ENCODE peak calls at places on chromosomes 16 and 17, in eight cellular contexts. V is hepatocyte, J is Peyer's patch, M is glutamatergic neuron, E is psoas muscle, A is endothelial cell, H is RWPE1, Q is heart right ventricle. Y is an unnamed sample.

GRCh38 chr16:67164599-67165061 is at the start of gene HSF4:
- DNase-seq in M (peak), H (peak), J (peak), A (no peak), E (peak), Q (no peak), V (peak), Y (no peak)

GRCh38 chr16:3957344-3957980 is 76.9 kb upstream of the CREBBP start:
- DNase-seq in A (no peak), V (no peak), H (no peak), E (peak), M (no peak), Q (no peak), J (no peak), Y (no peak)

GRCh38 chr16:88978608-88979346 is 1.8 kb upstream of the CBFA2T3 start:
- DNase-seq in J (peak), V (no peak), A (no peak), E (no peak), H (no peak), Q (no peak), M (no peak), Y (no peak)

GRCh38 chr16:49856741-49857330 is 924 bp upstream of the ZNF423 start:
- DNase-seq in J (peak), A (peak), M (peak), V (peak), E (peak), H (peak), Q (peak), Y (peak)

GRCh38 chr16:51095114-51095872 is 55.8 kb downstream of the SALL1 start:
- DNase-seq in M (no peak), A (no peak), Q (no peak), V (no peak), E (no peak), J (no peak), H (no peak), Y (no peak)

GRCh38 chr16:85057212-85057889 is 29.8 kb downstream of the KIAA0513 start:
- DNase-seq in Q (no peak), J (no peak), E (no peak), M (no peak), V (peak), H (no peak), A (no peak), Y (peak)

GRCh38 chr17:67700720-67701119 is 17.0 kb upstream of the NOL11 start:
- DNase-seq in M (no peak), V (no peak), E (no peak), J (no peak), Q (no peak), A (no peak), H (no peak), Y (no peak)

GRCh38 chr17:38560503-38561318 is 45.0 kb downstream of the SRCIN1 start:
- DNase-seq in A (peak), V (peak), Q (peak), M (no peak), H (no peak), J (no peak), E (no peak), Y (no peak)

GRCh38 chr16:27339180-27339579 is 25.4 kb downstream of the IL4R start:
- DNase-seq in M (no peak), Q (no peak), V (no peak), J (no peak), H (no peak), A (no peak), E (no peak), Y (no peak)

GRCh38 chr16:28984619-28985135 is at the start of gene LAT:
- DNase-seq in V (no peak), A (no peak), J (peak), H (no peak), E (peak), M (no peak), Q (no peak), Y (no peak)

GRCh38 chr16:11801481-11802021 is 4.5 kb upstream of the ZC3H7A start:
- DNase-seq in Q (no peak), J (no peak), E (no peak), V (no peak), A (no peak), H (peak), M (no peak), Y (no peak)

GRCh38 chr17:13114601-13115024 is 96.8 kb upstream of the ELAC2 start:
- DNase-seq in V (peak), Q (peak), H (peak), M (peak), E (no peak), A (peak), J (no peak), Y (no peak)

GRCh38 chr17:37743875-37744632 is 805 bp downstream of the HNF1B start:
- DNase-seq in A (peak), Q (no peak), E (no peak), J (peak), V (peak), M (peak), H (no peak), Y (peak)

GRCh38 chr17:47862621-47863440 is 11.9 kb upstream of the SP6 start:
- DNase-seq in A (no peak), J (peak), M (no peak), E (no peak), V (no peak), H (peak), Q (no peak), Y (no peak)

GRCh38 chr16:71956500-71956899 is 43.7 kb downstream of the PKD1L3 start:
- DNase-seq in Q (no peak), E (no peak), J (no peak), V (no peak), M (no peak), A (no peak), H (no peak), Y (no peak)

GRCh38 chr17:61491981-61492380 is 39.8 kb downstream of the TBX4 start:
- DNase-seq in E (no peak), M (no peak), J (no peak), A (no peak), H (no peak), Q (no peak), V (no peak), Y (no peak)

GRCh38 chr16:35234679-35235078 is 1775.3 kb downstream of the TP53TG3F start:
- DNase-seq in Q (no peak), V (no peak), E (no peak), M (no peak), J (no peak), H (no peak), A (no peak), Y (no peak)

GRCh38 chr16:35239561-35239960 is 1780.1 kb downstream of the TP53TG3F start:
- DNase-seq in V (no peak), H (no peak), J (no peak), M (no peak), E (no peak), A (no peak), Q (no peak), Y (no peak)
- TF ChIP-seq CTCF in V (no peak), H (no peak), J (no peak), M (no peak), E (no peak), A (no peak), Q (no peak), Y (no peak)

GRCh38 chr16:74652249-74652648 is 14.4 kb downstream of the RFWD3 start:
- DNase-seq in H (no peak), J (no peak), A (no peak), E (no peak), V (no peak), M (no peak), Q (no peak), Y (no peak)

GRCh38 chr16:74654536-74654935 is 12.1 kb downstream of the RFWD3 start:
- DNase-seq in A (no peak), J (no peak), M (no peak), E (no peak), Q (no peak), V (no peak), H (no peak), Y (no peak)

GRCh38 chr16:74651841-74652240 is 14.8 kb downstream of the RFWD3 start:
- DNase-seq in M (no peak), E (no peak), A (no peak), Q (no peak), J (no peak), H (peak), V (no peak), Y (no peak)

GRCh38 chr16:74650966-74651567 is 15.6 kb downstream of the RFWD3 start:
- DNase-seq in V (peak), Q (no peak), E (no peak), A (peak), H (no peak), J (no peak), M (no peak), Y (no peak)
- TF ChIP-seq CTCF in V (peak), Q (peak), E (peak), A (peak), H (peak), J (peak), M (peak), Y (peak)

GRCh38 chr17:35065880-35066279 is 2.4 kb upstream of the RFFL start:
- DNase-seq in H (no peak), A (no peak), E (no peak), M (no peak), J (no peak), Q (no peak), V (no peak), Y (no peak)

GRCh38 chr17:35068249-35068648 is 4.7 kb upstream of the RFFL start:
- DNase-seq in M (no peak), E (no peak), V (no peak), J (no peak), Q (no peak), A (no peak), H (no peak), Y (no peak)

GRCh38 chr17:35062284-35062683 is 1.2 kb downstream of the RFFL start:
- DNase-seq in A (no peak), J (no peak), M (no peak), H (no peak), V (no peak), E (no peak), Q (no peak), Y (no peak)

GRCh38 chr17:35069311-35069710 is 5.8 kb upstream of the RFFL start:
- DNase-seq in A (no peak), J (no peak), E (no peak), M (no peak), H (no peak), Q (no peak), V (no peak), Y (peak)

DNA sequence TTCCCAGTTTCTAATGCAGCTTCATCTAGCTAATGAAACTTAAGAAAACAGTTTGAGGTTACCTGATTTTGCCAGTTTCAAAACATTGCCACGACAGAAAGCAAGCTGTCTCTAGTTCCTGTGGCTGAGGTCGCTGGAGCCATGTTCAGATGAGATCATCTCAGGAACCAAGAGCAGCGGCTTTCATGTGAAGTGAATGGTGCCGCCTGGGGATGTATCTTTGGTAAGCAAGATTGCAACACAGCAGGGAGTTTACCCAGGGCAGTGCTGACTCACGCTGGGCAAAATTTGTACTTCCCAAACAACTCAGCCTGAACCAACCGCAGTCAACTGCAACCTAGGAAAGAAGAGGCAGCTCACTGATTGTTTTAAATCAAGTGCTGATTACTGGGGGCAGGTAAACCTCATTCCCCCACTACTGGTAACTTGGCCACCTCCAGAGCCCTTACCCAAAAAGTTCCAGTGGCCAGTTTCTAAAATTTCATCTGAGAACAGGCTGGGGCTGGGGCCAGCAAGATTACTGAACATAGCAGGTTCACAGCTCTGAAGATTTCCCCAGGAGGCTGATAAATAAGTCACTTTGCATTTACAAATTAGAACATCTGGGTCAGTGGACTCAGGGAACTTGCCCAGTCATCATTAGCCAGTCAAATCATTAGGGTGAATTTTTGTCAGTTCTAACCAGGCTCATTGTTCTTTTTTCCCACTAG is at the start of gene RFFL:
- DNase-seq in Q (peak), H (peak), J (peak), M (peak), A (peak), V (peak), E (peak), Y (peak)
- TF ChIP-seq CTCF in Q (no peak), H (peak), J (no peak), M (no peak), A (no peak), V (peak), E (no peak), Y (peak)

GRCh38 chr17:28811594-28812135 is 30.9 kb downstream of the FAM222B start:
- DNase-seq in V (peak), H (peak), E (no peak), A (peak), Q (no peak), J (no peak), M (no peak), Y (peak)
- TF ChIP-seq CTCF in V (no peak), H (no peak), E (no peak), A (no peak), Q (no peak), J (no peak), M (no peak), Y (no peak)

GRCh38 chr17:44778656-44779210 is 19.9 kb downstream of the ADAM11 start:
- DNase-seq in Q (no peak), M (no peak), J (no peak), V (no peak), E (no peak), H (no peak), A (no peak), Y (no peak)
- TF ChIP-seq CTCF in Q (no peak), M (no peak), J (no peak), V (no peak), E (no peak), H (no peak), A (no peak), Y (no peak)

GRCh38 chr17:73247728-73248127 is 14.0 kb downstream of the CPSF4L start:
- DNase-seq in E (no peak), J (peak), M (no peak), Q (no peak), H (no peak), V (no peak), A (no peak), Y (no peak)
- TF ChIP-seq CTCF in E (peak), J (no peak), M (no peak), Q (no peak), H (no peak), V (peak), A (no peak), Y (peak)

GRCh38 chr17:75557852-75558665 is 29.5 kb upstream of the MYO15B start:
- DNase-seq in H (no peak), Q (no peak), V (no peak), A (no peak), E (no peak), M (no peak), J (no peak), Y (no peak)
- TF ChIP-seq CTCF in H (no peak), Q (no peak), V (no peak), A (no peak), E (no peak), M (no peak), J (no peak), Y (no peak)

DNA sequence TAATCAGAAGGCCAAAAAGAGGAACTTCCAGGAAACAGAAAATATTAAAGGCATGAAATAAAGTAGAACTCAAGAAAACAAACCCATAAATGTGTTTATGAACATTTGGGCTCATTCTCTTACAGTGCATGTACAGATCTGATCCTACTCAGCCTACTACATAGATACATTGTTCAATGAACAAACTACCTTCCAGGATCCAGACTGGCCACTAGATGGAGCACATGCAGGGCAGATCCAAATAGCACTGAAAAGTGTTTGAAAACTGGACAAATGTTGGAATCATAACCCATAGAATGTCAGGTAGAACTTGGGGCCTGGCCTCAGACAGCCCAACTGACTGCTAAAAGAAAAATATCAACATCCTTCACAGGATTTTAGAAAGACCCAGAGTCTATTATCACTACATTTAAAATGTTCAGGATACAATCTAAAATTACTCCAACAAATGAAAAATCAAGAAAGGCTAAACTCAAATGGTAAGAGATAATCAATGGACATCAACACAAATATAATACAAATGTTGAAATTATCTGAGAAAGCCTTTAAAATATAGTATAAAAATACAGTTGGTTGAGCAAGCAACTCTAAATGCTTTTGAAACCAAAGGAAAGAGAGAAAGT is 122.4 kb upstream of the NUDT7 start:
- DNase-seq in M (peak), Q (peak), H (peak), J (peak), V (peak), A (peak), E (no peak), Y (peak)
- TF ChIP-seq CTCF in M (peak), Q (peak), H (peak), J (no peak), V (peak), A (peak), E (peak), Y (peak)

DNA sequence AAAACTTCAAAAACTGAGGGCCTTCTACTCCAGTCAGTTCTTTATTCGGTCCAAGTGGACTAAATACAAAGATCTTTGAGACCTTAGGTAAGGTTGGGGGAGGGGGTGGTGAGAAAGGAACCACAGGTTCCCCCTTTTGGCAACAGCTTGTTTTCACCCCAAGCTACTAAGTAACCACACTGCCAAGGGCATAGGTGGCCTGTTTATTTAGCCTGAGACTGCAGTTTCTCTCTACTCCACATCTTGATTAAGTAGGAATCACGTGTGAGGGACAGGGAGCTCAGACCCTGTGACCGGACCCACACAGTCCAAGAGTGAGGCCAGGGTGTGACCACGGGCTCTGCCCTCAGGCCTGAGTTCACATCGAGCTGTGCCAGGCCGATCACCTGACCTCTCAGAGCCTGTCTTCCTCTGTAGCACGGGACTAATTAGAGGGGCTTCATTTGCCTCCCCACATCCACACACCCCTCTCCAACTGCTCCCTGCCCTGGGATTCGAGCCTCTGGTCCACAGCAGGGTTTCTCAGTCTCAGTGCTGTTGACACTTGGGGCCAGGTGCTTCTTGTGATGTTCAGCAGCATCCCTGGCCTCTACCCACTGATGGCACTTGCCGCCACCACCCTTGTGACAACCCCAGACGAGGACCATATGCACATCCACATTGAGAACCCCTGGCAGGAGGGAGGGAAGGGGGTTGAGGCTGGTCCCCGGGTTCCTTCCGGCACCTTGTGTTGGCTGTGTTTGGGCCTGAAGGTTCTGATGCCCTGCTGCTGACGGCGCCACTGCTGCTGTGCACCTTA is 17.8 kb downstream of the ST6GALNAC2 start:
- DNase-seq in Q (no peak), A (no peak), J (no peak), M (no peak), H (no peak), E (no peak), V (peak), Y (no peak)
- TF ChIP-seq CTCF in Q (no peak), A (no peak), J (no peak), M (no peak), H (no peak), E (no peak), V (no peak), Y (no peak)